ENCODE peak calls at places on chromosomes 7 and 10, in nine cellular contexts. F is T follicular helper cell; C is HFF-Myc; M is activated T-cell treated with anti-CD3 and anti-CD28 coated beads for 4 hours; A is GM13977; R is Caco-2; K is NCI-H1417; H is NCI-H510A treated with DMSO at 0.1 percent for 48 hours; Y is stimulated activated CD8-positive, alpha-beta memory T cell treated with anti-CD3 and anti-CD28 coated beads, Interleukin-7, amount 100 ng/mL, for 24 hours. S is an unnamed sample.

GRCh38 chr10:92125169-92125543 is 165.7 kb downstream of the CPEB3 start:
- DNase-seq in F (no peak), C (no peak), M (no peak), A (no peak), R (no peak), K (no peak), H (no peak), Y (no peak), S (no peak)

GRCh38 chr10:80407836-80408197 is 534 bp upstream of the PRXL2A start:
- DNase-seq in F (no peak), C (no peak), M (peak; percentile 49), A (no peak), R (peak; percentile 57), K (peak; percentile 26), H (peak; percentile 68), Y (no peak), S (peak; percentile 41)

GRCh38 chr10:58704226-58705200 is 191.8 kb downstream of the BICC1 start:
- DNase-seq in F (no peak), C (no peak), M (no peak), A (no peak), R (no peak), K (no peak), H (no peak), Y (no peak), S (no peak)

GRCh38 chr10:129683519-129683918 is 216.5 kb downstream of the MGMT start:
- DNase-seq in F (no peak), C (no peak), M (no peak), A (no peak), R (no peak), K (no peak), H (no peak), Y (no peak), S (no peak)

GRCh38 chr10:125370578-125370977 is 210.2 kb upstream of the CTBP2 start:
- DNase-seq in F (no peak), C (no peak), M (no peak), A (no peak), R (no peak), K (no peak), H (no peak), Y (no peak), S (no peak)

GRCh38 chr10:80498833-80499671 is 38.6 kb upstream of the SH2D4B start:
- DNase-seq in F (no peak), C (peak; percentile 82), M (peak; percentile 37), A (no peak), R (peak; percentile 86), K (no peak), H (no peak), Y (peak; percentile 44), S (no peak)

GRCh38 chr7:135197906-135198655 is 13.2 kb downstream of the WDR91 start:
- DNase-seq in F (no peak), C (peak; percentile 42), M (no peak), A (no peak), R (no peak), K (no peak), H (no peak), Y (no peak), S (no peak)

GRCh38 chr7:156379242-156380070 is 261.1 kb upstream of the RNF32 start:
- DNase-seq in F (no peak), C (no peak), M (no peak), A (no peak), R (no peak), K (no peak), H (no peak), Y (no peak), S (peak; percentile 3)

GRCh38 chr7:104921596-104921995 is 92.4 kb upstream of the KMT2E start:
- DNase-seq in F (no peak), C (no peak), M (no peak), A (no peak), R (no peak), K (no peak), H (no peak), Y (no peak), S (no peak)

GRCh38 chr7:107505997-107506682 is 36.3 kb downstream of the GPR22 start:
- DNase-seq in F (no peak), C (no peak), M (no peak), A (no peak), R (peak; percentile 15), K (peak; percentile 56), H (peak; percentile 85), Y (no peak), S (peak; percentile 76)

GRCh38 chr7:28900311-28900710 is 57.8 kb downstream of the TRIL start:
- DNase-seq in F (no peak), C (no peak), M (no peak), A (no peak), R (no peak), K (no peak), H (no peak), Y (no peak), S (no peak)

GRCh38 chr10:70176441-70176840 is 6.1 kb upstream of the SAR1A start:
- DNase-seq in F (no peak), C (no peak), M (no peak), A (no peak), R (no peak), K (no peak), H (no peak), Y (no peak), S (no peak)

GRCh38 chr7:74481458-74482324 is 28.0 kb downstream of the GTF2IRD1 start:
- DNase-seq in F (no peak), C (no peak), M (no peak), A (no peak), R (no peak), K (no peak), H (no peak), Y (no peak), S (no peak)